ENCODE peak calls at places on chromosome X, in four cellular contexts. R is endodermal cell, B is fibroblast of lung, A is aorta. E is an unnamed sample. For H3K27me3, the result is how much of the 10 kb centered on the place peaks cover.

GRCh38 chrX:79138658-79139241 is 5.7 kb upstream of the GPR174 start:
- DNase-seq in R (no peak), B (no peak), A (no peak), E (no peak)

GRCh38 chrX:106606583-106606982 is 5.2 kb upstream of the RADX start:
- DNase-seq in R (no peak), B (no peak), A (no peak), E (no peak)

GRCh38 chrX:43540318-43540717 is 115.8 kb upstream of the MAOA start:
- DNase-seq in R (no peak), B (no peak), A (no peak), E (no peak)

GRCh38 chrX:72273718-72274117 is 3.3 kb downstream of the RPS4X start:
- DNase-seq in R (no peak), B (no peak), A (no peak), E (no peak)

GRCh38 chrX:10341309-10341708 is 184.5 kb downstream of the CLCN4 start:
- DNase-seq in R (no peak), B (no peak), A (no peak), E (no peak)

GRCh38 chrX:14095702-14096101 is 66.0 kb upstream of the GEMIN8 start:
- DNase-seq in R (peak), B (peak), A (no peak), E (peak)

GRCh38 chrX:63784902-63785692 is at the start of gene ARHGEF9:
- DNase-seq in R (peak), B (peak), A (peak), E (peak)

GRCh38 chrX:123773258-123773978 is 40.6 kb upstream of the THOC2 start:
- DNase-seq in R (no peak), B (no peak), A (no peak), E (no peak)

GRCh38 chrX:138191998-138192397 is 519.5 kb downstream of the FGF13 start:
- DNase-seq in R (peak), B (peak), A (no peak), E (peak)

GRCh38 chrX:120839506-120839905 is 36.2 kb downstream of the CT47B1 start:
- DNase-seq in R (no peak), B (peak), A (no peak), E (no peak)

GRCh38 chrX:18674417-18674787 is 2.5 kb upstream of the RS1 start:
- DNase-seq in R (peak), B (no peak), A (no peak), E (peak)

DNA sequence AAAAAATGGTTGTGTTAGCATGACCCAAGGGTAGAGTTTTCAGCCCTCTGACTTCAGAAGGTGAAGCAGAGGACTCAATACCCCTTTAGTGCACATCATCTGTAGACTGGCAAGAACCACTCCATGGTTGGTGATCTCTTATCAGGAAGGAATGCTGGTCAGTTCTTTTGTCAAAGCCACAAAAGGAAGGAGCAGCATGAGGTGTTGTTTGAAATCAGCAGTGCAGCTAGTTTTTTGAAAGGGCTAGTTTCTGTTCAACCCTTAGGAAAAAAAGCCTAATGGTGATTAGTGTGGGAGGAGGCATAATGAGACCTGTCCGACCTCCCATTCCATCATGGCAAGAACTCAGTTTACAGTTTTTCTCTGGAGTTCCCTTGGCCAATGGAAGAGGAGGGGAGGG is 362.0 kb upstream of the CT83 start:
- DNase-seq in R (no peak), B (no peak), A (no peak), E (peak)
- H3K27me3 ChIP-seq in R (under half), B (under half), A (under half), E (under half)

DNA sequence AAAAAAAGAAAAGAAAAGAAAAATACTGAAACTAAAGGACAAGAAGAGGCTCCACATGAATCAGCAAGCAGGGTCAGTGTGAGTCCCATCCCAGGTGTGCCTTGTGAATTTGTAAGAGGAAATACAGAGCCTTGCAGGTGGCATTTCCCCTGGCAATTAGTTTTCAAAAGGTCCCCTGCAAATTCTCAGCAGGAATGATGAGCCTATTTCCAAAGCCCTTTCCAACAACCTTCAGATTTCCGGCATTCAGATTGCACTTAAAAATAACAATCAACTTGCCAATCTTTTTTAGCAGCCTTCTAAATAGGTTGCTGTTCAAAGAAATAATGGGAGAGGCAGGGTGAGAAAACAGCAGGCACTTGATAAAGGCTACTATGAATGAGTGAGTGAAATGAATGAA is 66.4 kb upstream of the OR13H1 start:
- DNase-seq in R (peak), B (no peak), A (no peak), E (peak)
- H3K27me3 ChIP-seq in R (under half), B (under half), A (under half), E (under half)

DNA sequence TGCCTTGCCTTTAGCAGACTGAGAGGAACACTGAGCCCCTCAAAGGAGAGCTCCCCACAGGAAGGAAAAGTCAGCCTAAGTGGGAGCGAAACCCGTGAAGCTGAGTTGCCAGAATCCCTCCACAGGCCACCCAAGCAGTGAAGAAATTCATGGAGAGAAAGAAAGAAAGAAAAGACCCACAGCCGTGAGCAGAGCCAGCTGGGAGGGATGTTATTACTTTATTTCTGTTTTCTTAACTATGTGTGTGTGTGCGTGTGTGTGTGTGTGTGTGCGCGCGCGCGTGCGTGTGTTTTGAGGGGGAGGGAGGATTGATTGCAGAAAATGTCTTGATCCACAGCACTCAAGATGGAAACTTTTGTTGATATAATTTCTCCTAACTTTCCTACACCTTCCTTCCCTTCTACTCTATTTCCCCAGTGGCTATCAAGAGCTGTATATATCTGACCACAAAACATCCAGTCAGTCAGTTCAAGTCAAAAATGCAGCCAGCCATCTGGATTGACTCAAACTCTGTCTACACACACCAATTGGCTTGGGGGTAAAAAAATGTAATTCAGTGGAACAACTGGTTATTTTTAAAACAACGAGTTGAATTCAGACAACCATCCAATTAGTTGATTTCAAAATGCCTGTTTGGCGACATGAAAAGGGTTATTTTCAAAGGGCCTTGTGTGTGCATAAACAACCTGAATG is 13.8 kb upstream of the GPC3 start:
- DNase-seq in R (no peak), B (no peak), A (no peak), E (no peak)
- H3K27me3 ChIP-seq in R (under half), B (under half), A (under half), E (under half)

GRCh38 chrX:27968891-27969290 is 12.4 kb downstream of the DCAF8L1 start:
- DNase-seq in R (no peak), B (no peak), A (no peak), E (no peak)
- H3K27me3 ChIP-seq in R (under half), B (under half), A (under half), E (under half)

GRCh38 chrX:40010550-40011364 is 87.0 kb downstream of the BCOR start:
- DNase-seq in R (peak), B (no peak), A (peak), E (peak)
- H3K27me3 ChIP-seq in R (half or more), B (under half), A (under half), E (half or more)

DNA sequence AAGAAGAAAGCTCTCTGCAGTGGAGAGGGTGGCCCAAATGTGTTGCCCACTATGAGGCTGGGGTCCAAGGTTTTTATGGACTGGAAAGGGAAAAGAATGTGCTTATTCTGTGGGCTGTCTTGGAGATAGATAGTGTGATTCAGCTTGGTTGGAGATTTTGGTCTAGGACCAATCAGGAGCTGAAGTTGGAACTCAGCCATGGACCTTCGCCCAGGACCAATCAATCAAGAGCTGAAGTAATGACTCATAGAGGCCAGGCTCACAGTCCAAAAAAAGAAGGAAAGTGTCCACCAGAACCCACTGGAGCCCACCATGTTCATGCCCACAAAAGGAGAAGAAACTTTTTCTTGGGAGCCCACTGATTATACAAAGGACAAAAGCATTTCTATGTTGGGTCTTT is 369.5 kb downstream of the UBE2NL start:
- DNase-seq in R (no peak), B (no peak), A (no peak), E (no peak)
- H3K27me3 ChIP-seq in R (under half), B (under half), A (under half), E (under half)

DNA sequence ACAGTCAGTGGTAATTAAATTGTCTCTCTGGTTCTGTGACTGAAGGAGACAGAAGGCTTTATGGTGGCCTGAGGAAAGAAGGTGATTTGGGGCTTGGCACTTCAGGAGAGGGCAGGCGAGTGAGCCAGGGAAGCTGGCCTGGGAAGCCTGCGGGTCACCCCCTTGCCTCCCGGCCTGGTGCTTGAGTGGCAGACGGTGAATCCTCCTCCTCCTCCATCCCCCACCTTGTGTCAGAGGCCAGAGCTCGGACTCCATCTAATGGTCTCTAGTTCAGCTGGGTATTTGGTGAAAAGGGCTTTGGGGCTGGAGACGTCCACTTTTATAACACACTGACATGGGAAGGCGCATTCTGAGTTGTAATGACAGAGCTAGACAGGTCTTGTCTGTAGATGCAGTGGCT is 8.7 kb downstream of the TMEM187 start:
- DNase-seq in R (no peak), B (no peak), A (no peak), E (peak)
- H3K27me3 ChIP-seq in R (under half), B (under half), A (under half), E (under half)

GRCh38 chrX:128653524-128653923 is 601.3 kb upstream of the ACTRT1 start:
- DNase-seq in R (peak), B (no peak), A (no peak), E (no peak)
- H3K27me3 ChIP-seq in R (under half), B (under half), A (under half), E (under half)

DNA sequence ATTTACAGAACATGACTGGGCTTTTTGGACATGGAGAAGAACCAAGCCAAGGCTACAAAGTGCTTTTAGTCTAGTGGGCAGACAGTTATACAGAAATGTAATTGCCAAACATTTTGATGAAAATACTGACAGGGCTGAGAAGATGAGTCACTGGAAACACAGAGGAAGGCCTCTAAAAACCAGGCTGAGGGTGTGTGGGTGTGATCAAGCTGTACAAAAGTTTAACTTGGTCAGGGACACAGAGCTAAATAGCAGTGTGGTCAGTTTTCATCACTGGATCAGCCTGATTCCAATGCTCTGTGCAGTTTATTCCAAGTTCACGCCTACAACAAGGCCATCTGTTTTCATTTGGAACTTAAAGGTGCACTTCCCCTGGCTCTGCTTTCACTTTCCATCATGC is 10.6 kb downstream of the CENPVL3 start:
- DNase-seq in R (no peak), B (peak), A (no peak), E (no peak)
- H3K27me3 ChIP-seq in R (under half), B (under half), A (under half), E (under half)

DNA sequence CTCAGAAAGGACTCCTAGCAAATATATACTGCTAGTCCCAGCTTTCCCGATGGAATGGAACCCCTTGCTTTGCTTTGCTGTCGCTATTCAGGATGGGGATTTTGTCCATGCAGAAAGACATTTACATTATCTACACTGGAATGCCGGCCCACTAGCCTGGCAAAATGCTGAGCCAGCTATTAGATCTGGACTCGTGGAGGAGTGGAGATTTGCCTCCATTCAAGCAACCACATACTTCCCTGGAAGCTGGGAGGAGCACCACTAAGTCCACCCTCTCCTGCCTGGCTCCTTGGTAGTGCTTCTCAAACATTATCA is 24.1 kb upstream of the APLN start:
- DNase-seq in R (no peak), B (no peak), A (no peak), E (no peak)
- H3K27me3 ChIP-seq in R (under half), B (under half), A (under half), E (under half)